ENCODE peak calls at places on chromosomes 13 and 19, in six cellular contexts. L, P, M, E, O and N are unnamed samples.

GRCh38 chr13:109427148-109427547 is 359.2 kb downstream of the IRS2 start:
- DNase-seq in O (no peak), M (no peak), E (no peak), P (no peak), L (no peak), N (no peak)

GRCh38 chr13:42280537-42280936 is 8.6 kb downstream of the AKAP11 start:
- DNase-seq in L (no peak), O (no peak), E (no peak), P (no peak), M (no peak), N (no peak)

GRCh38 chr13:22665531-22665930 is 515.2 kb upstream of the SGCG start:
- DNase-seq in O (no peak), M (peak; percentile 84), P (no peak), E (no peak), L (no peak), N (no peak)

GRCh38 chr13:99617474-99618255 is 116.4 kb downstream of the TM9SF2 start:
- DNase-seq in M (no peak), E (no peak), L (no peak), P (peak; percentile 1), O (peak; percentile 63), N (no peak)

GRCh38 chr13:105213512-105213911 is 1322.0 kb downstream of the EFNB2 start:
- DNase-seq in P (no peak), M (no peak), O (peak; percentile 16), L (no peak), E (no peak), N (no peak)

GRCh38 chr19:35013047-35013819 is 13.1 kb downstream of the GRAMD1A start:
- DNase-seq in O (peak; percentile 99), L (peak; percentile 72), P (no peak), E (peak; percentile 73), M (peak; percentile 60), N (peak; percentile 77)

GRCh38 chr13:91482427-91482826 is 84.0 kb downstream of the GPC5 start:
- DNase-seq in O (peak; percentile 2), L (no peak), M (no peak), P (no peak), E (no peak), N (no peak)

GRCh38 chr19:55041244-55041626 is 3.2 kb upstream of the GP6 start:
- DNase-seq in L (no peak), E (no peak), O (peak; percentile 15), P (no peak), M (no peak), N (no peak)

GRCh38 chr13:113628291-113629270 is 29.4 kb downstream of the ATP4B start:
- DNase-seq in O (no peak), M (peak; percentile 26), E (no peak), P (no peak), L (no peak), N (no peak)

GRCh38 chr19:15759962-15760565 is 22.3 kb downstream of the OR10H3 start:
- DNase-seq in E (no peak), M (no peak), P (no peak), O (no peak), L (no peak), N (no peak)

GRCh38 chr13:105442941-105443340 is 1092.5 kb downstream of the EFNB2 start:
- DNase-seq in E (no peak), L (no peak), P (peak; percentile 99), M (peak; percentile 35), O (no peak), N (no peak)

GRCh38 chr13:42420304-42420703 is 148.4 kb downstream of the AKAP11 start:
- DNase-seq in O (no peak), L (peak; percentile 6), E (no peak), M (no peak), P (no peak), N (no peak)

GRCh38 chr13:83274679-83275078 is 607.6 kb downstream of the SLITRK1 start:
- DNase-seq in E (no peak), P (no peak), L (no peak), M (no peak), O (no peak), N (no peak)

GRCh38 chr19:33299061-33299665 is 3.2 kb downstream of the CEBPA start:
- DNase-seq in P (no peak), O (peak; percentile 36), L (no peak), E (no peak), M (no peak), N (no peak)

GRCh38 chr19:33569822-33570221 is 48.2 kb upstream of the PEPD start:
- DNase-seq in P (no peak), O (no peak), L (no peak), E (no peak), M (no peak), N (no peak)

GRCh38 chr13:47892374-47892773 is 108.7 kb downstream of the SUCLA2 start:
- DNase-seq in O (no peak), P (no peak), M (no peak), L (no peak), E (no peak), N (no peak)

GRCh38 chr19:16051254-16052025 is 24.9 kb upstream of the TPM4 start:
- DNase-seq in O (peak; percentile 32), P (no peak), L (no peak), E (peak; percentile 48), M (no peak), N (no peak)

GRCh38 chr19:42032428-42032827 is 37.6 kb downstream of the GRIK5 start:
- DNase-seq in M (peak; percentile 96), L (no peak), O (peak; percentile 65), E (no peak), P (no peak), N (no peak)

GRCh38 chr13:113928701-113929627 is 44.9 kb downstream of the C13orf46 start:
- DNase-seq in E (no peak), P (peak; percentile 44), O (peak; percentile 44), L (no peak), M (no peak), N (no peak)

GRCh38 chr13:96984061-96984508 is 10.2 kb downstream of the OXGR1 start:
- DNase-seq in M (peak; percentile 91), P (no peak), L (no peak), O (peak; percentile 56), E (no peak), N (no peak)

GRCh38 chr19:41298327-41298964 is 11.5 kb upstream of the CCDC97 start:
- DNase-seq in M (no peak), L (no peak), O (no peak), E (peak; percentile 53), P (peak; percentile 35), N (no peak)

GRCh38 chr13:80469841-80470378 is 129.0 kb upstream of the SPRY2 start:
- DNase-seq in O (no peak), E (no peak), M (no peak), L (no peak), P (peak; percentile 45), N (no peak)

GRCh38 chr19:38434549-38435051 is 1.1 kb downstream of the RYR1 start:
- DNase-seq in M (no peak), O (peak; percentile 96), P (no peak), E (no peak), L (no peak), N (no peak)

GRCh38 chr13:95295026-95295425 is 6.2 kb downstream of the ABCC4 start:
- DNase-seq in M (no peak), O (no peak), L (no peak), P (no peak), E (no peak), N (no peak)

GRCh38 chr19:53132231-53132991 is at the start of gene ZNF415:
- DNase-seq in P (no peak), M (peak; percentile 69), O (peak; percentile 90), E (peak; percentile 19), L (peak; percentile 34), N (no peak)

GRCh38 chr13:44141213-44141724 is 232.4 kb upstream of the SERP2 start:
- DNase-seq in M (peak; percentile 2), E (no peak), P (no peak), L (no peak), O (no peak), N (no peak)

GRCh38 chr13:98033277-98034247 is 80.1 kb downstream of the IPO5 start:
- DNase-seq in O (peak; percentile 50), E (no peak), M (no peak), P (peak; percentile 38), L (no peak), N (no peak)

GRCh38 chr19:10642473-10642872 is 11.7 kb upstream of the ILF3 start:
- DNase-seq in E (no peak), O (peak; percentile 54), M (no peak), L (no peak), P (no peak), N (no peak)

GRCh38 chr13:110017379-110017778 is 231.0 kb upstream of the IRS2 start:
- DNase-seq in O (peak; percentile 26), L (no peak), P (peak; percentile 57), E (no peak), M (no peak), N (no peak)

GRCh38 chr19:3389876-3390361 is 23.5 kb downstream of the NFIC start:
- DNase-seq in M (peak; percentile 73), O (peak; percentile 90), P (no peak), E (no peak), L (no peak), N (no peak)

GRCh38 chr13:31201341-31202024 is 1.7 kb downstream of the B3GLCT start:
- DNase-seq in M (no peak), O (no peak), L (no peak), E (no peak), P (no peak), N (no peak)

GRCh38 chr13:72920097-72920496 is 138.2 kb downstream of the PIBF1 start:
- DNase-seq in O (no peak), M (no peak), P (no peak), E (no peak), L (no peak), N (no peak)